ENCODE peak calls at places on chromosomes 7 and 10, in five cellular contexts. One of them, this sample, is unnamed.

GRCh38 chr10:118812393-118812740 is 57.6 kb upstream of the CACUL1 start:
- DNase-seq in body of pancreas: no peak
- DNase-seq in cardiac muscle cell: no peak
- DNase-seq in CD8-positive, alpha-beta T cell: no peak
- DNase-seq in HCT116: no peak
- DNase-seq in this sample: no peak

GRCh38 chr7:76383089-76383944 is 24.5 kb upstream of the YWHAG start:
- DNase-seq in body of pancreas: no peak
- DNase-seq in cardiac muscle cell: peak; percentile 54
- DNase-seq in CD8-positive, alpha-beta T cell: no peak
- DNase-seq in HCT116: peak; percentile 81
- DNase-seq in this sample: no peak

GRCh38 chr7:25821225-25821624 is 330.8 kb upstream of the NFE2L3 start:
- DNase-seq in body of pancreas: no peak
- DNase-seq in cardiac muscle cell: no peak
- DNase-seq in CD8-positive, alpha-beta T cell: no peak
- DNase-seq in HCT116: no peak
- DNase-seq in this sample: no peak

GRCh38 chr10:51074238-51075028 is at the start of gene PRKG1:
- DNase-seq in body of pancreas: peak; percentile 83
- DNase-seq in cardiac muscle cell: peak; percentile 82
- DNase-seq in CD8-positive, alpha-beta T cell: no peak
- DNase-seq in HCT116: no peak
- DNase-seq in this sample: peak; percentile 91

GRCh38 chr10:99906470-99906869 is 103.3 kb downstream of the DNMBP start:
- DNase-seq in body of pancreas: peak; percentile 17
- DNase-seq in cardiac muscle cell: no peak
- DNase-seq in CD8-positive, alpha-beta T cell: no peak
- DNase-seq in HCT116: peak; percentile 90
- DNase-seq in this sample: no peak

GRCh38 chr7:132738254-132738653 is 162.0 kb upstream of the PLXNA4 start:
- DNase-seq in body of pancreas: no peak
- DNase-seq in cardiac muscle cell: no peak
- DNase-seq in CD8-positive, alpha-beta T cell: no peak
- DNase-seq in HCT116: peak; percentile 6
- DNase-seq in this sample: no peak

GRCh38 chr10:10830316-10831061 is 187.2 kb upstream of the CELF2 start:
- DNase-seq in body of pancreas: no peak
- DNase-seq in cardiac muscle cell: no peak
- DNase-seq in CD8-positive, alpha-beta T cell: no peak
- DNase-seq in HCT116: no peak
- DNase-seq in this sample: no peak

GRCh38 chr7:77245015-77245755 is 45.6 kb upstream of the FGL2 start:
- DNase-seq in body of pancreas: peak; percentile 37
- DNase-seq in cardiac muscle cell: peak; percentile 34
- DNase-seq in CD8-positive, alpha-beta T cell: no peak
- DNase-seq in HCT116: no peak
- DNase-seq in this sample: no peak

GRCh38 chr10:7789390-7789789 is 1.4 kb downstream of the ATP5F1C start:
- DNase-seq in body of pancreas: peak; percentile 17
- DNase-seq in cardiac muscle cell: peak; percentile 41
- DNase-seq in CD8-positive, alpha-beta T cell: no peak
- DNase-seq in HCT116: no peak
- DNase-seq in this sample: no peak

GRCh38 chr10:109898666-109899577 is 24.4 kb downstream of the XPNPEP1 start:
- DNase-seq in body of pancreas: no peak
- DNase-seq in cardiac muscle cell: no peak
- DNase-seq in CD8-positive, alpha-beta T cell: no peak
- DNase-seq in HCT116: no peak
- DNase-seq in this sample: no peak

GRCh38 chr10:97494863-97495506 is 3.2 kb downstream of the MMS19 start:
- DNase-seq in body of pancreas: no peak
- DNase-seq in cardiac muscle cell: no peak
- DNase-seq in CD8-positive, alpha-beta T cell: peak; percentile 20
- DNase-seq in HCT116: no peak
- DNase-seq in this sample: no peak

GRCh38 chr7:112147752-112148435 is 58.3 kb downstream of the DOCK4 start:
- DNase-seq in body of pancreas: no peak
- DNase-seq in cardiac muscle cell: no peak
- DNase-seq in CD8-positive, alpha-beta T cell: no peak
- DNase-seq in HCT116: no peak
- DNase-seq in this sample: no peak

GRCh38 chr7:29106128-29106988 is 40.0 kb downstream of the CPVL start:
- DNase-seq in body of pancreas: peak; percentile 67
- DNase-seq in cardiac muscle cell: peak; percentile 73
- DNase-seq in CD8-positive, alpha-beta T cell: no peak
- DNase-seq in HCT116: peak; percentile 39
- DNase-seq in this sample: no peak

GRCh38 chr10:50622497-50623298 is 1.1 kb downstream of the SGMS1 start:
- DNase-seq in body of pancreas: peak; percentile 55
- DNase-seq in cardiac muscle cell: peak; percentile 64
- DNase-seq in CD8-positive, alpha-beta T cell: peak; percentile 26
- DNase-seq in HCT116: no peak
- DNase-seq in this sample: peak; percentile 80

GRCh38 chr10:54843932-54844331 is 42.9 kb upstream of the PCDH15 start:
- DNase-seq in body of pancreas: no peak
- DNase-seq in cardiac muscle cell: no peak
- DNase-seq in CD8-positive, alpha-beta T cell: no peak
- DNase-seq in HCT116: no peak
- DNase-seq in this sample: no peak

GRCh38 chr7:77202544-77202976 is 2.9 kb upstream of the FGL2 start:
- DNase-seq in body of pancreas: no peak
- DNase-seq in cardiac muscle cell: no peak
- DNase-seq in CD8-positive, alpha-beta T cell: no peak
- DNase-seq in HCT116: no peak
- DNase-seq in this sample: no peak

GRCh38 chr7:30093351-30094019 is 41.3 kb upstream of the MTURN start:
- DNase-seq in body of pancreas: no peak
- DNase-seq in cardiac muscle cell: no peak
- DNase-seq in CD8-positive, alpha-beta T cell: no peak
- DNase-seq in HCT116: no peak
- DNase-seq in this sample: no peak

GRCh38 chr10:18532881-18533535 is 118.4 kb downstream of the NSUN6 start:
- DNase-seq in body of pancreas: no peak
- DNase-seq in cardiac muscle cell: no peak
- DNase-seq in CD8-positive, alpha-beta T cell: no peak
- DNase-seq in HCT116: no peak
- DNase-seq in this sample: no peak

GRCh38 chr7:155532792-155533119 is 13.6 kb downstream of the CNPY1 start:
- DNase-seq in body of pancreas: no peak
- DNase-seq in cardiac muscle cell: no peak
- DNase-seq in CD8-positive, alpha-beta T cell: no peak
- DNase-seq in HCT116: no peak
- DNase-seq in this sample: peak; percentile 37

GRCh38 chr10:95389982-95390381 is 99.2 kb upstream of the PDLIM1 start:
- DNase-seq in body of pancreas: no peak
- DNase-seq in cardiac muscle cell: no peak
- DNase-seq in CD8-positive, alpha-beta T cell: no peak
- DNase-seq in HCT116: no peak
- DNase-seq in this sample: no peak

GRCh38 chr10:101357958-101358357 is 4.0 kb downstream of the BTRC start:
- DNase-seq in body of pancreas: no peak
- DNase-seq in cardiac muscle cell: no peak
- DNase-seq in CD8-positive, alpha-beta T cell: no peak
- DNase-seq in HCT116: no peak
- DNase-seq in this sample: no peak

GRCh38 chr10:101354584-101355070 is 662 bp downstream of the BTRC start:
- DNase-seq in body of pancreas: no peak
- DNase-seq in cardiac muscle cell: no peak
- DNase-seq in CD8-positive, alpha-beta T cell: no peak
- DNase-seq in HCT116: no peak
- DNase-seq in this sample: no peak

GRCh38 chr10:101356132-101356531 is 2.2 kb downstream of the BTRC start:
- DNase-seq in body of pancreas: no peak
- DNase-seq in cardiac muscle cell: no peak
- DNase-seq in CD8-positive, alpha-beta T cell: no peak
- DNase-seq in HCT116: no peak
- DNase-seq in this sample: no peak

GRCh38 chr10:101353692-101354583 is at the start of gene BTRC:
- DNase-seq in body of pancreas: peak; percentile 99
- DNase-seq in cardiac muscle cell: peak; percentile 99
- DNase-seq in CD8-positive, alpha-beta T cell: peak; percentile 93
- DNase-seq in HCT116: peak; percentile 100
- DNase-seq in this sample: peak; percentile 96

DNA sequence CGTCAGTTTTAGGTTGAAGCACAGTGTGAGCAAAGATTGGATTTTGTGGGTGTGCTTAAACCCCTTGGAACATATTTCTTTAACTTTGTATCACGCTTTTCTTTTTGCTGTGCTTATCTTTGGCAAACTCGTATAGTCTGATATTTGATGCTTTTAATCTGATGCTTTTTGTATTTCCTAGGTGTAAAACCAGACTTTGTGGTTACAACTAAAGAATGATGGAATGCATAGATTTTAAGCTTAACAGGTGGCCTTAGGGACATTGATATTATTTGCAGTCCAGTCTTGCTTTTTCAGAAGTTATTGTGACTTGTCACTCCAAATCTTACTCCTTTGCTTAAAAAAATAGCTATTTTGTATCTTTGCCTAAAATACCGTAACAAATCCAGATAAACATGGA is 1.3 kb downstream of the BTRC start:
- DNase-seq in body of pancreas: no peak
- DNase-seq in cardiac muscle cell: no peak
- DNase-seq in CD8-positive, alpha-beta T cell: no peak
- DNase-seq in HCT116: no peak
- DNase-seq in this sample: no peak
- H3K4me3 ChIP-seq in body of pancreas: no peak overlapping the region
- H3K4me3 ChIP-seq in cardiac muscle cell: peak overlapping the region; percentile 69
- H3K4me3 ChIP-seq in CD8-positive, alpha-beta T cell: no peak overlapping the region
- H3K4me3 ChIP-seq in HCT116: peak overlapping the region; percentile 93
- H3K4me3 ChIP-seq in this sample: peak overlapping the region; percentile 77

GRCh38 chr10:3195286-3195685 is 22.7 kb upstream of the PITRM1 start:
- DNase-seq in body of pancreas: no peak
- DNase-seq in cardiac muscle cell: no peak
- DNase-seq in CD8-positive, alpha-beta T cell: no peak
- DNase-seq in HCT116: no peak
- DNase-seq in this sample: no peak

GRCh38 chr10:3194871-3195270 is 22.3 kb upstream of the PITRM1 start:
- DNase-seq in body of pancreas: no peak
- DNase-seq in cardiac muscle cell: no peak
- DNase-seq in CD8-positive, alpha-beta T cell: no peak
- DNase-seq in HCT116: no peak
- DNase-seq in this sample: no peak

GRCh38 chr10:3193751-3194150 is 21.2 kb upstream of the PITRM1 start:
- DNase-seq in body of pancreas: no peak
- DNase-seq in cardiac muscle cell: no peak
- DNase-seq in CD8-positive, alpha-beta T cell: no peak
- DNase-seq in HCT116: no peak
- DNase-seq in this sample: no peak

GRCh38 chr10:3190817-3191216 is 18.2 kb upstream of the PITRM1 start:
- DNase-seq in body of pancreas: no peak
- DNase-seq in cardiac muscle cell: no peak
- DNase-seq in CD8-positive, alpha-beta T cell: no peak
- DNase-seq in HCT116: no peak
- DNase-seq in this sample: no peak

DNA sequence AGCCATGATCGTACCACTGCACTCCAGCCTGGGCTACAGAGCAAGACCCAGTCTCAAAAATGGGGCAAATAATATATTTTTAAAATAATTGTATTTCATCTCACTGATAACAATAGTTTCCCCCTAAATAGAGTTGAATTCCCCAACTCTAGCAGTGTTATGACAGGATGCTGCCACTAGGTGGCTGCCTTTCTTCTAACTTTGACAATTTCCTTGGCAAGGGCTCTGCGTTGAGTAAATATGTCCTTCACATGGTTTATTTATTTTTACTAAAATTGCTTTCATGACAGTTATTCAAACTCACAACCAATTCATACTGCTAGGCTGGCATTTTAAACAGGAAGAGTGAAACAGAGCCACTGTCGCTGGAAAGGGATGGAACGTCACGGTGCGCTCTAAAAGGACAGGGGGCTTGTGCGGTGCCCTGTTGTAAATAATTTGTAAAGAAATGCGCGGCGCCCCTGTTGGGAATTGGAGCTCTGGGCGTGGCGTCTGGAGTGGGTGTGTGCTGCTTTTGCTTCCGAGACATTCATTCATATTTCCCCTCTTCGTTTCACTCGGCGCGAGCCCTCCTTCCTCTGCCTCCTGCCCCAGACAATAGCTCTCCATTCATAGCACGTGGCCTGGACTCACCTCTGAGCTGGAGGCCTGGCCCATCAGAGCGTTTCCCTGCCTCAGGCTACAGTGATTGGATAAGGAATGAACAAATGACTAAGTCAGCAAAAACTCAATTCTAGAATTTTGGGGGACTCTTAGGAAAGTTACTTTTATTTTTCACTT is 20.5 kb upstream of the PITRM1 start:
- DNase-seq in body of pancreas: peak; percentile 76
- DNase-seq in cardiac muscle cell: peak; percentile 59
- DNase-seq in CD8-positive, alpha-beta T cell: peak; percentile 52
- DNase-seq in HCT116: peak; percentile 34
- DNase-seq in this sample: no peak
- H3K4me3 ChIP-seq in body of pancreas: no peak overlapping the region
- H3K4me3 ChIP-seq in cardiac muscle cell: no peak overlapping the region
- H3K4me3 ChIP-seq in CD8-positive, alpha-beta T cell: no peak overlapping the region
- H3K4me3 ChIP-seq in HCT116: no peak overlapping the region
- H3K4me3 ChIP-seq in this sample: peak overlapping the region; percentile 32

GRCh38 chr10:79092292-79092896 is 23.6 kb downstream of the ZMIZ1 start:
- DNase-seq in body of pancreas: no peak
- DNase-seq in cardiac muscle cell: no peak
- DNase-seq in CD8-positive, alpha-beta T cell: no peak
- DNase-seq in HCT116: no peak
- DNase-seq in this sample: no peak

GRCh38 chr10:79095316-79095715 is 26.6 kb downstream of the ZMIZ1 start:
- DNase-seq in body of pancreas: no peak
- DNase-seq in cardiac muscle cell: no peak
- DNase-seq in CD8-positive, alpha-beta T cell: no peak
- DNase-seq in HCT116: no peak
- DNase-seq in this sample: no peak

GRCh38 chr10:79096514-79096913 is 27.7 kb downstream of the ZMIZ1 start:
- DNase-seq in body of pancreas: no peak
- DNase-seq in cardiac muscle cell: no peak
- DNase-seq in CD8-positive, alpha-beta T cell: no peak
- DNase-seq in HCT116: no peak
- DNase-seq in this sample: no peak

GRCh38 chr10:79094412-79095175 is 25.8 kb downstream of the ZMIZ1 start:
- DNase-seq in body of pancreas: no peak
- DNase-seq in cardiac muscle cell: no peak
- DNase-seq in CD8-positive, alpha-beta T cell: no peak
- DNase-seq in HCT116: no peak
- DNase-seq in this sample: no peak

GRCh38 chr10:79093658-79094411 is 25.1 kb downstream of the ZMIZ1 start:
- DNase-seq in body of pancreas: peak; percentile 93
- DNase-seq in cardiac muscle cell: no peak
- DNase-seq in CD8-positive, alpha-beta T cell: no peak
- DNase-seq in HCT116: no peak
- DNase-seq in this sample: no peak
- H3K4me3 ChIP-seq in body of pancreas: no peak overlapping the region
- H3K4me3 ChIP-seq in cardiac muscle cell: no peak overlapping the region
- H3K4me3 ChIP-seq in CD8-positive, alpha-beta T cell: no peak overlapping the region
- H3K4me3 ChIP-seq in HCT116: no peak overlapping the region
- H3K4me3 ChIP-seq in this sample: peak overlapping the region; percentile 11

GRCh38 chr10:60299961-60300883 is 89.5 kb downstream of the ANK3 start:
- DNase-seq in body of pancreas: peak; percentile 2
- DNase-seq in cardiac muscle cell: peak; percentile 81
- DNase-seq in CD8-positive, alpha-beta T cell: no peak
- DNase-seq in HCT116: no peak
- DNase-seq in this sample: no peak
- H3K4me3 ChIP-seq in body of pancreas: no peak overlapping the region
- H3K4me3 ChIP-seq in cardiac muscle cell: peak overlapping the region; percentile 14
- H3K4me3 ChIP-seq in CD8-positive, alpha-beta T cell: no peak overlapping the region
- H3K4me3 ChIP-seq in HCT116: no peak overlapping the region
- H3K4me3 ChIP-seq in this sample: no peak overlapping the region

GRCh38 chr10:88983206-88983605 is 7.4 kb upstream of the FAS start:
- DNase-seq in body of pancreas: no peak
- DNase-seq in cardiac muscle cell: no peak
- DNase-seq in CD8-positive, alpha-beta T cell: no peak
- DNase-seq in HCT116: no peak
- DNase-seq in this sample: no peak
- H3K4me3 ChIP-seq in body of pancreas: no peak overlapping the region
- H3K4me3 ChIP-seq in cardiac muscle cell: no peak overlapping the region
- H3K4me3 ChIP-seq in CD8-positive, alpha-beta T cell: no peak overlapping the region
- H3K4me3 ChIP-seq in HCT116: no peak overlapping the region
- H3K4me3 ChIP-seq in this sample: no peak overlapping the region